ENCODE peak calls at places on chromosomes 12 and 14, in ten cellular contexts. One of them, this sample, is unnamed.

GRCh38 chr12:116266220-116266619 is 11.3 kb downstream of the MED13L start:
- DNase-seq in Caki2: no peak
- DNase-seq in substantia nigra: no peak
- DNase-seq in caudate nucleus: no peak
- DNase-seq in WERI-Rb-1: no peak
- DNase-seq in epithelial cell of esophagus: peak; percentile 51
- DNase-seq in activated CD4-positive, alpha-beta T cell treated with anti-CD3 and anti-CD28 coated beads, Interleukin-2, amount 10 ng/mL, durations not matched to agents 7 days and 5 days: no peak
- DNase-seq in A673: peak; percentile 29
- DNase-seq in hepatic stellate cell: peak; percentile 29
- DNase-seq in NCI-H146: no peak
- DNase-seq in this sample: no peak

GRCh38 chr12:98701166-98701565 is 56.1 kb downstream of the APAF1 start:
- DNase-seq in Caki2: no peak
- DNase-seq in substantia nigra: no peak
- DNase-seq in caudate nucleus: no peak
- DNase-seq in WERI-Rb-1: no peak
- DNase-seq in epithelial cell of esophagus: no peak
- DNase-seq in activated CD4-positive, alpha-beta T cell treated with anti-CD3 and anti-CD28 coated beads, Interleukin-2, amount 10 ng/mL, durations not matched to agents 7 days and 5 days: no peak
- DNase-seq in A673: no peak
- DNase-seq in hepatic stellate cell: no peak
- DNase-seq in NCI-H146: no peak
- DNase-seq in this sample: no peak

GRCh38 chr12:52346596-52346995 is 20.7 kb downstream of the KRT85 start:
- DNase-seq in Caki2: no peak
- DNase-seq in substantia nigra: no peak
- DNase-seq in caudate nucleus: no peak
- DNase-seq in WERI-Rb-1: no peak
- DNase-seq in epithelial cell of esophagus: peak; percentile 34
- DNase-seq in activated CD4-positive, alpha-beta T cell treated with anti-CD3 and anti-CD28 coated beads, Interleukin-2, amount 10 ng/mL, durations not matched to agents 7 days and 5 days: no peak
- DNase-seq in A673: no peak
- DNase-seq in hepatic stellate cell: no peak
- DNase-seq in NCI-H146: no peak
- DNase-seq in this sample: no peak

GRCh38 chr14:49194067-49194466 is 392.1 kb downstream of the RPS29 start:
- DNase-seq in Caki2: no peak
- DNase-seq in substantia nigra: no peak
- DNase-seq in caudate nucleus: no peak
- DNase-seq in WERI-Rb-1: no peak
- DNase-seq in epithelial cell of esophagus: no peak
- DNase-seq in activated CD4-positive, alpha-beta T cell treated with anti-CD3 and anti-CD28 coated beads, Interleukin-2, amount 10 ng/mL, durations not matched to agents 7 days and 5 days: no peak
- DNase-seq in A673: no peak
- DNase-seq in hepatic stellate cell: no peak
- DNase-seq in NCI-H146: no peak
- DNase-seq in this sample: peak; percentile 19

GRCh38 chr12:50326636-50327284 is 43.4 kb upstream of the LIMA1 start:
- DNase-seq in Caki2: peak; percentile 20
- DNase-seq in substantia nigra: no peak
- DNase-seq in caudate nucleus: no peak
- DNase-seq in WERI-Rb-1: no peak
- DNase-seq in epithelial cell of esophagus: peak; percentile 57
- DNase-seq in activated CD4-positive, alpha-beta T cell treated with anti-CD3 and anti-CD28 coated beads, Interleukin-2, amount 10 ng/mL, durations not matched to agents 7 days and 5 days: no peak
- DNase-seq in A673: peak; percentile 47
- DNase-seq in hepatic stellate cell: no peak
- DNase-seq in NCI-H146: no peak
- DNase-seq in this sample: no peak

GRCh38 chr14:73761621-73762355 is 47.6 kb upstream of the PNMA1 start:
- DNase-seq in Caki2: no peak
- DNase-seq in substantia nigra: no peak
- DNase-seq in caudate nucleus: no peak
- DNase-seq in WERI-Rb-1: no peak
- DNase-seq in epithelial cell of esophagus: no peak
- DNase-seq in activated CD4-positive, alpha-beta T cell treated with anti-CD3 and anti-CD28 coated beads, Interleukin-2, amount 10 ng/mL, durations not matched to agents 7 days and 5 days: no peak
- DNase-seq in A673: no peak
- DNase-seq in hepatic stellate cell: no peak
- DNase-seq in NCI-H146: no peak
- DNase-seq in this sample: no peak

GRCh38 chr14:70842851-70843462 is 33.6 kb upstream of the MAP3K9 start:
- DNase-seq in Caki2: no peak
- DNase-seq in substantia nigra: no peak
- DNase-seq in caudate nucleus: no peak
- DNase-seq in WERI-Rb-1: no peak
- DNase-seq in epithelial cell of esophagus: no peak
- DNase-seq in activated CD4-positive, alpha-beta T cell treated with anti-CD3 and anti-CD28 coated beads, Interleukin-2, amount 10 ng/mL, durations not matched to agents 7 days and 5 days: no peak
- DNase-seq in A673: no peak
- DNase-seq in hepatic stellate cell: no peak
- DNase-seq in NCI-H146: no peak
- DNase-seq in this sample: no peak

GRCh38 chr12:78062781-78063180 is 232.1 kb downstream of the NAV3 start:
- DNase-seq in Caki2: peak; percentile 30
- DNase-seq in substantia nigra: no peak
- DNase-seq in caudate nucleus: no peak
- DNase-seq in WERI-Rb-1: no peak
- DNase-seq in epithelial cell of esophagus: peak; percentile 64
- DNase-seq in activated CD4-positive, alpha-beta T cell treated with anti-CD3 and anti-CD28 coated beads, Interleukin-2, amount 10 ng/mL, durations not matched to agents 7 days and 5 days: no peak
- DNase-seq in A673: peak; percentile 21
- DNase-seq in hepatic stellate cell: no peak
- DNase-seq in NCI-H146: no peak
- DNase-seq in this sample: no peak

GRCh38 chr12:132270516-132270915 is 58.9 kb downstream of the GALNT9 start:
- DNase-seq in Caki2: no peak
- DNase-seq in substantia nigra: no peak
- DNase-seq in caudate nucleus: no peak
- DNase-seq in WERI-Rb-1: no peak
- DNase-seq in epithelial cell of esophagus: no peak
- DNase-seq in activated CD4-positive, alpha-beta T cell treated with anti-CD3 and anti-CD28 coated beads, Interleukin-2, amount 10 ng/mL, durations not matched to agents 7 days and 5 days: no peak
- DNase-seq in A673: no peak
- DNase-seq in hepatic stellate cell: no peak
- DNase-seq in NCI-H146: no peak
- DNase-seq in this sample: no peak

GRCh38 chr12:98863167-98863566 is 218.1 kb downstream of the APAF1 start:
- DNase-seq in Caki2: no peak
- DNase-seq in substantia nigra: no peak
- DNase-seq in caudate nucleus: no peak
- DNase-seq in WERI-Rb-1: no peak
- DNase-seq in epithelial cell of esophagus: no peak
- DNase-seq in activated CD4-positive, alpha-beta T cell treated with anti-CD3 and anti-CD28 coated beads, Interleukin-2, amount 10 ng/mL, durations not matched to agents 7 days and 5 days: no peak
- DNase-seq in A673: no peak
- DNase-seq in hepatic stellate cell: no peak
- DNase-seq in NCI-H146: no peak
- DNase-seq in this sample: no peak

GRCh38 chr14:81125536-81125935 is 95.2 kb downstream of the GTF2A1 start:
- DNase-seq in Caki2: peak; percentile 35
- DNase-seq in substantia nigra: no peak
- DNase-seq in caudate nucleus: no peak
- DNase-seq in WERI-Rb-1: no peak
- DNase-seq in epithelial cell of esophagus: no peak
- DNase-seq in activated CD4-positive, alpha-beta T cell treated with anti-CD3 and anti-CD28 coated beads, Interleukin-2, amount 10 ng/mL, durations not matched to agents 7 days and 5 days: no peak
- DNase-seq in A673: no peak
- DNase-seq in hepatic stellate cell: no peak
- DNase-seq in NCI-H146: no peak
- DNase-seq in this sample: no peak

GRCh38 chr12:116418551-116418950 is 140.6 kb upstream of the MAP1LC3B2 start:
- DNase-seq in Caki2: no peak
- DNase-seq in substantia nigra: no peak
- DNase-seq in caudate nucleus: no peak
- DNase-seq in WERI-Rb-1: no peak
- DNase-seq in epithelial cell of esophagus: no peak
- DNase-seq in activated CD4-positive, alpha-beta T cell treated with anti-CD3 and anti-CD28 coated beads, Interleukin-2, amount 10 ng/mL, durations not matched to agents 7 days and 5 days: no peak
- DNase-seq in A673: peak; percentile 31
- DNase-seq in hepatic stellate cell: no peak
- DNase-seq in NCI-H146: no peak
- DNase-seq in this sample: no peak

GRCh38 chr12:106723416-106723815 is 51.1 kb upstream of the RIC8B start:
- DNase-seq in Caki2: no peak
- DNase-seq in substantia nigra: no peak
- DNase-seq in caudate nucleus: no peak
- DNase-seq in WERI-Rb-1: no peak
- DNase-seq in epithelial cell of esophagus: no peak
- DNase-seq in activated CD4-positive, alpha-beta T cell treated with anti-CD3 and anti-CD28 coated beads, Interleukin-2, amount 10 ng/mL, durations not matched to agents 7 days and 5 days: no peak
- DNase-seq in A673: no peak
- DNase-seq in hepatic stellate cell: no peak
- DNase-seq in NCI-H146: no peak
- DNase-seq in this sample: no peak

GRCh38 chr14:71942904-71943694 is 10.9 kb downstream of the RGS6 start:
- DNase-seq in Caki2: no peak
- DNase-seq in substantia nigra: no peak
- DNase-seq in caudate nucleus: no peak
- DNase-seq in WERI-Rb-1: no peak
- DNase-seq in epithelial cell of esophagus: no peak
- DNase-seq in activated CD4-positive, alpha-beta T cell treated with anti-CD3 and anti-CD28 coated beads, Interleukin-2, amount 10 ng/mL, durations not matched to agents 7 days and 5 days: no peak
- DNase-seq in A673: no peak
- DNase-seq in hepatic stellate cell: no peak
- DNase-seq in NCI-H146: no peak
- DNase-seq in this sample: no peak

GRCh38 chr12:9047105-9047504 is 57.8 kb downstream of the KLRG1 start:
- DNase-seq in Caki2: no peak
- DNase-seq in substantia nigra: no peak
- DNase-seq in caudate nucleus: no peak
- DNase-seq in WERI-Rb-1: no peak
- DNase-seq in epithelial cell of esophagus: peak; percentile 33
- DNase-seq in activated CD4-positive, alpha-beta T cell treated with anti-CD3 and anti-CD28 coated beads, Interleukin-2, amount 10 ng/mL, durations not matched to agents 7 days and 5 days: no peak
- DNase-seq in A673: no peak
- DNase-seq in hepatic stellate cell: no peak
- DNase-seq in NCI-H146: no peak
- DNase-seq in this sample: no peak

GRCh38 chr12:70948976-70949336 is 28.4 kb upstream of the PTPRR start:
- DNase-seq in Caki2: no peak
- DNase-seq in substantia nigra: no peak
- DNase-seq in caudate nucleus: no peak
- DNase-seq in WERI-Rb-1: no peak
- DNase-seq in epithelial cell of esophagus: no peak
- DNase-seq in activated CD4-positive, alpha-beta T cell treated with anti-CD3 and anti-CD28 coated beads, Interleukin-2, amount 10 ng/mL, durations not matched to agents 7 days and 5 days: no peak
- DNase-seq in A673: peak; percentile 52
- DNase-seq in hepatic stellate cell: no peak
- DNase-seq in NCI-H146: no peak
- DNase-seq in this sample: no peak